ENCODE peak calls at places on chromosomes 1 and 21, in six cellular contexts. G, P, Q, D, M and Y are unnamed samples.

GRCh38 chr1:108117908-108118902 is 81.9 kb downstream of the SLC25A24 start:
- DNase-seq in G (no peak), P (no peak), Q (peak; percentile 38), D (peak; percentile 98), M (peak; percentile 15), Y (no peak)

GRCh38 chr1:59063501-59063900 is 233.4 kb upstream of the FGGY start:
- DNase-seq in G (no peak), P (no peak), Q (no peak), D (no peak), M (no peak), Y (no peak)

GRCh38 chr1:2786329-2787162 is 14.9 kb downstream of the TTC34 start:
- DNase-seq in G (no peak), P (no peak), Q (peak; percentile 64), D (no peak), M (no peak), Y (no peak)

GRCh38 chr1:167789501-167789900 is 67.7 kb downstream of the MPZL1 start:
- DNase-seq in G (no peak), P (no peak), Q (no peak), D (no peak), M (no peak), Y (no peak)

GRCh38 chr1:55943012-55943411 is 636.4 kb downstream of the PLPP3 start:
- DNase-seq in G (no peak), P (no peak), Q (no peak), D (no peak), M (no peak), Y (no peak)

GRCh38 chr1:5570931-5571330 is 421.3 kb downstream of the NPHP4 start:
- DNase-seq in G (no peak), P (no peak), Q (no peak), D (peak; percentile 45), M (no peak), Y (no peak)

GRCh38 chr21:32340863-32341848 is 42.5 kb downstream of the MRAP start:
- DNase-seq in G (no peak), P (no peak), Q (no peak), D (no peak), M (no peak), Y (no peak)

GRCh38 chr1:239361403-239361802 is 25.0 kb upstream of the CHRM3 start:
- DNase-seq in G (no peak), P (no peak), Q (no peak), D (no peak), M (peak; percentile 3), Y (no peak)

GRCh38 chr1:166703726-166704220 is 135.5 kb upstream of the POGK start:
- DNase-seq in G (no peak), P (no peak), Q (no peak), D (no peak), M (no peak), Y (no peak)

GRCh38 chr1:44240802-44241671 is 27.8 kb downstream of the DMAP1 start:
- DNase-seq in G (no peak), P (no peak), Q (no peak), D (no peak), M (no peak), Y (no peak)
- H3K27ac ChIP-seq in G (peak overlapping the region; percentile 91), P (no peak overlapping the region), Q (no peak overlapping the region), D (no peak overlapping the region), M (peak overlapping the region; percentile 85), Y (no peak overlapping the region)

DNA sequence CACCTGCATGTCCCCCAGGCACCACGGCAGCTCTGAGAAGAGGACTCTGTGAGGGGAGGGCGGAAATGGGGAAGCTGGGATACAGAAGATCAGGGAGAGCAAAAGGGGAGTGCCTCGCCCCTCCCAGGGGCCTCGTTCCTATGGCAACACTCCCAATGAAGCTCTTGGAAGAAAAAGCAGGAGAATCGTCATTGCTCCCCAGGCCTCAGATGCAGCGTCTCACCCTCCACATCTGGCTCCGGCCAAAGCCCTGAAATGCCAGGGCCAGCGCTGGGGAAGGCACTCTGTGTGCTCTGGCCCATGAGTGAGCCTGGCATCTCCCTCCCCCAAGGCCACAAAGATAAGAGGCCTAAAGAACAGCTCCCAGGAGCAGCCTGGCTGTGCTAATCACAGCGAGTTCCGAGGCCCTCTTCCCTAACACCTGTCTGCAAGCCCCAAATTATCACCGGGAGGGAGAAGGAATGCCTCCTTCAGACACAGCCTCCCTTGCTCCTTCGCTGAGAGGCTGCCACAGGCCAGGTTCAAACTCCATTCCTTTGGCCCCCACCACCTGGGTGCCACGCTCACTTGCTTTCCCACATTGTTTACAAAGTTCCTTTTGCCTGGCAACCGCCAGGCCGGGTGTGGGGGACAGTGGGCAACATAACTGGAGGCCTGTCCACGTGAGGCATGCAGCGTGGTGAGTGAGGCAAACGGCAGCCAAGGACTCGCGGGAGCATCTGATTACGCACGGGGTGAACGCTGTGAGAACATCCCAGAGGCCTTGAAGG is 27.8 kb downstream of the ECE1 start:
- DNase-seq in G (peak; percentile 69), P (no peak), Q (peak; percentile 53), D (no peak), M (peak; percentile 93), Y (peak; percentile 72)
- H3K4me3 ChIP-seq in G (peak overlapping the region; percentile 24), P (no peak overlapping the region), Q (peak overlapping the region; percentile 29), D (no peak overlapping the region), M (no peak overlapping the region), Y (no peak overlapping the region)

GRCh38 chr1:234878288-234878687 is 250.3 kb downstream of the TOMM20 start:
- DNase-seq in G (no peak), P (no peak), Q (no peak), D (no peak), M (no peak), Y (no peak)
- H3K4me1 ChIP-seq in G (no peaks in the 10 kb centered on the region), P (no peaks in the 10 kb centered on the region), Q (peaks cover 51% of the 10 kb centered on the region), D (peaks cover 51% of the 10 kb centered on the region), M (peaks cover 33% of the 10 kb centered on the region), Y (no peaks in the 10 kb centered on the region)

GRCh38 chr1:50110084-50110615 is 1.4 kb downstream of the ELAVL4 start:
- DNase-seq in G (no peak), P (no peak), Q (no peak), D (no peak), M (no peak), Y (no peak)
- H3K27ac ChIP-seq in G (no peak overlapping the region), P (no peak overlapping the region), Q (no peak overlapping the region), D (no peak overlapping the region), M (no peak overlapping the region), Y (no peak overlapping the region)

DNA sequence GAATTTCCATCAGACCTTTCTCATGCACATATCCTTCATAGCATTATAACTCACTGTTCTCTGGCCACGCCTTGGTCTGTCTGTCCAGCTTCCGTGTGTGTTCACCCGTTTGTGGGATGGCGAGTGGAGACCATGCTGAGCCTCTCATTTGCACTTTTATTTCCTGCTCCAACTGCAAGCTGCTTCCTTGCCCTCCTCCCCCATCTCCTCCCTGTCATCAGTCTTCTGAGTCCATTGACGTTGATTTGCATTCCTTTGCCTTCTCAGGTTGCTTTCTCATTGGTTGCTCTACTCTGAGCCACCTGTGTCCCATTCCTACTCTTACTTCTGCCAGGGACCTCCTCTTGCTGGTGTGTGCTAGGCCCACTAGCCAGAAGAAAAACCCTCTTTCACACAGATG is 146.4 kb downstream of the NOS1AP start:
- DNase-seq in G (no peak), P (no peak), Q (no peak), D (no peak), M (peak; percentile 25), Y (no peak)
- H3K4me3 ChIP-seq in G (no peak overlapping the region), P (no peak overlapping the region), Q (no peak overlapping the region), D (no peak overlapping the region), M (no peak overlapping the region), Y (no peak overlapping the region)